ENCODE peak calls at places on chromosomes 13 and 19, in five cellular contexts. One of them, this sample, is unnamed. For H3K9me3, the result is how much of the 10 kb centered on the place peaks cover.

GRCh38 chr19:30521937-30522336 is 149.8 kb downstream of the ZNF536 start:
- DNase-seq in psoas muscle: no peak
- DNase-seq in esophagus squamous epithelium: no peak
- DNase-seq in cardiac muscle cell: no peak
- DNase-seq in Caco-2: no peak
- DNase-seq in this sample: no peak

GRCh38 chr19:6911523-6911922 is 24.1 kb downstream of the ADGRE1 start:
- DNase-seq in psoas muscle: no peak
- DNase-seq in esophagus squamous epithelium: no peak
- DNase-seq in cardiac muscle cell: no peak
- DNase-seq in Caco-2: no peak
- DNase-seq in this sample: no peak

GRCh38 chr19:17681505-17682125 is 6.5 kb downstream of the UNC13A start:
- DNase-seq in psoas muscle: peak
- DNase-seq in esophagus squamous epithelium: no peak
- DNase-seq in cardiac muscle cell: peak
- DNase-seq in Caco-2: peak
- DNase-seq in this sample: no peak

GRCh38 chr13:85729296-85729695 is 69.9 kb downstream of the SLITRK6 start:
- DNase-seq in psoas muscle: no peak
- DNase-seq in esophagus squamous epithelium: no peak
- DNase-seq in cardiac muscle cell: no peak
- DNase-seq in Caco-2: no peak
- DNase-seq in this sample: no peak

GRCh38 chr19:13718733-13719132 is 45.6 kb upstream of the MRI1 start:
- DNase-seq in psoas muscle: no peak
- DNase-seq in esophagus squamous epithelium: no peak
- DNase-seq in cardiac muscle cell: peak
- DNase-seq in Caco-2: peak
- DNase-seq in this sample: no peak

GRCh38 chr19:30880551-30880950 is 468.7 kb downstream of the TSHZ3 start:
- DNase-seq in psoas muscle: no peak
- DNase-seq in esophagus squamous epithelium: no peak
- DNase-seq in cardiac muscle cell: no peak
- DNase-seq in Caco-2: no peak
- DNase-seq in this sample: no peak

GRCh38 chr13:40149611-40150283 is 494.3 kb downstream of the COG6 start:
- DNase-seq in psoas muscle: no peak
- DNase-seq in esophagus squamous epithelium: no peak
- DNase-seq in cardiac muscle cell: no peak
- DNase-seq in Caco-2: no peak
- DNase-seq in this sample: peak

GRCh38 chr13:100363351-100363750 is 225.2 kb downstream of the GGACT start:
- DNase-seq in psoas muscle: no peak
- DNase-seq in esophagus squamous epithelium: no peak
- DNase-seq in cardiac muscle cell: no peak
- DNase-seq in Caco-2: no peak
- DNase-seq in this sample: no peak

GRCh38 chr19:18594096-18594823 is 5.7 kb downstream of the REX1BD start:
- DNase-seq in psoas muscle: peak
- DNase-seq in esophagus squamous epithelium: no peak
- DNase-seq in cardiac muscle cell: peak
- DNase-seq in Caco-2: peak
- DNase-seq in this sample: peak

GRCh38 chr13:107251321-107251720 is 683.4 kb upstream of the ARGLU1 start:
- DNase-seq in psoas muscle: no peak
- DNase-seq in esophagus squamous epithelium: no peak
- DNase-seq in cardiac muscle cell: no peak
- DNase-seq in Caco-2: no peak
- DNase-seq in this sample: no peak

GRCh38 chr19:5144545-5145179 is 175.7 kb downstream of the KDM4B start:
- DNase-seq in psoas muscle: no peak
- DNase-seq in esophagus squamous epithelium: no peak
- DNase-seq in cardiac muscle cell: no peak
- DNase-seq in Caco-2: no peak
- DNase-seq in this sample: no peak

GRCh38 chr13:46354143-46355087 is 32.6 kb downstream of the RUBCNL start:
- DNase-seq in psoas muscle: no peak
- DNase-seq in esophagus squamous epithelium: no peak
- DNase-seq in cardiac muscle cell: no peak
- DNase-seq in Caco-2: no peak
- DNase-seq in this sample: no peak

GRCh38 chr19:30870861-30871260 is 478.4 kb downstream of the TSHZ3 start:
- DNase-seq in psoas muscle: no peak
- DNase-seq in esophagus squamous epithelium: no peak
- DNase-seq in cardiac muscle cell: peak
- DNase-seq in Caco-2: no peak
- DNase-seq in this sample: peak

GRCh38 chr19:7230826-7231225 is 63.4 kb downstream of the INSR start:
- DNase-seq in psoas muscle: peak
- DNase-seq in esophagus squamous epithelium: no peak
- DNase-seq in cardiac muscle cell: no peak
- DNase-seq in Caco-2: no peak
- DNase-seq in this sample: no peak

GRCh38 chr19:55146078-55146647 is 2.8 kb downstream of the TNNT1 start:
- DNase-seq in psoas muscle: no peak
- DNase-seq in esophagus squamous epithelium: no peak
- DNase-seq in cardiac muscle cell: no peak
- DNase-seq in Caco-2: peak
- DNase-seq in this sample: peak

GRCh38 chr19:4597975-4598671 is 38.6 kb upstream of the SEMA6B start:
- DNase-seq in psoas muscle: no peak
- DNase-seq in esophagus squamous epithelium: no peak
- DNase-seq in cardiac muscle cell: peak
- DNase-seq in Caco-2: peak
- DNase-seq in this sample: peak

GRCh38 chr19:42076375-42076944 is 494 bp downstream of the ZNF574 start:
- DNase-seq in psoas muscle: no peak
- DNase-seq in esophagus squamous epithelium: no peak
- DNase-seq in cardiac muscle cell: no peak
- DNase-seq in Caco-2: no peak
- DNase-seq in this sample: peak

GRCh38 chr13:98896083-98896867 is 81.6 kb downstream of the DOCK9 start:
- DNase-seq in psoas muscle: no peak
- DNase-seq in esophagus squamous epithelium: no peak
- DNase-seq in cardiac muscle cell: no peak
- DNase-seq in Caco-2: peak
- DNase-seq in this sample: no peak

GRCh38 chr13:36000028-36000427 is 131.2 kb downstream of the DCLK1 start:
- DNase-seq in psoas muscle: no peak
- DNase-seq in esophagus squamous epithelium: no peak
- DNase-seq in cardiac muscle cell: no peak
- DNase-seq in Caco-2: no peak
- DNase-seq in this sample: no peak

GRCh38 chr19:13707901-13708300 is 56.4 kb upstream of the MRI1 start:
- DNase-seq in psoas muscle: no peak
- DNase-seq in esophagus squamous epithelium: no peak
- DNase-seq in cardiac muscle cell: no peak
- DNase-seq in Caco-2: no peak
- DNase-seq in this sample: no peak

GRCh38 chr19:11088508-11089253 is 582 bp upstream of the LDLR start:
- DNase-seq in psoas muscle: no peak
- DNase-seq in esophagus squamous epithelium: no peak
- DNase-seq in cardiac muscle cell: peak
- DNase-seq in Caco-2: no peak
- DNase-seq in this sample: no peak

GRCh38 chr19:30084390-30084819 is 142.4 kb downstream of the URI1 start:
- DNase-seq in psoas muscle: no peak
- DNase-seq in esophagus squamous epithelium: no peak
- DNase-seq in cardiac muscle cell: no peak
- DNase-seq in Caco-2: no peak
- DNase-seq in this sample: no peak

GRCh38 chr13:72782717-72783116 is 784 bp downstream of the PIBF1 start:
- DNase-seq in psoas muscle: no peak
- DNase-seq in esophagus squamous epithelium: no peak
- DNase-seq in cardiac muscle cell: no peak
- DNase-seq in Caco-2: no peak
- DNase-seq in this sample: no peak

GRCh38 chr19:28012361-28012760 is 1200.6 kb downstream of the UQCRFS1 start:
- DNase-seq in psoas muscle: no peak
- DNase-seq in esophagus squamous epithelium: no peak
- DNase-seq in cardiac muscle cell: peak
- DNase-seq in Caco-2: no peak
- DNase-seq in this sample: no peak

GRCh38 chr13:39685652-39686051 is 30.2 kb downstream of the COG6 start:
- DNase-seq in psoas muscle: no peak
- DNase-seq in esophagus squamous epithelium: no peak
- DNase-seq in cardiac muscle cell: no peak
- DNase-seq in Caco-2: no peak
- DNase-seq in this sample: no peak

GRCh38 chr13:21435710-21436151 is 23.4 kb downstream of the ZDHHC20 start:
- DNase-seq in psoas muscle: peak
- DNase-seq in esophagus squamous epithelium: no peak
- DNase-seq in cardiac muscle cell: no peak
- DNase-seq in Caco-2: peak
- DNase-seq in this sample: no peak

GRCh38 chr19:40687525-40688016 is 2.9 kb downstream of the NUMBL start:
- DNase-seq in psoas muscle: peak
- DNase-seq in esophagus squamous epithelium: no peak
- DNase-seq in cardiac muscle cell: no peak
- DNase-seq in Caco-2: no peak
- DNase-seq in this sample: no peak

GRCh38 chr19:43229315-43229714 is 23.9 kb upstream of the PSG4 start:
- DNase-seq in psoas muscle: no peak
- DNase-seq in esophagus squamous epithelium: no peak
- DNase-seq in cardiac muscle cell: no peak
- DNase-seq in Caco-2: peak
- DNase-seq in this sample: peak

GRCh38 chr19:35774274-35775045 is 904 bp upstream of the ARHGAP33 start:
- DNase-seq in psoas muscle: no peak
- DNase-seq in esophagus squamous epithelium: no peak
- DNase-seq in cardiac muscle cell: no peak
- DNase-seq in Caco-2: no peak
- DNase-seq in this sample: no peak

GRCh38 chr13:71638728-71639127 is 228.3 kb downstream of the DACH1 start:
- DNase-seq in psoas muscle: no peak
- DNase-seq in esophagus squamous epithelium: no peak
- DNase-seq in cardiac muscle cell: no peak
- DNase-seq in Caco-2: no peak
- DNase-seq in this sample: peak

GRCh38 chr13:52162279-52163101 is 3.1 kb upstream of the NEK3 start:
- DNase-seq in psoas muscle: no peak
- DNase-seq in esophagus squamous epithelium: no peak
- DNase-seq in cardiac muscle cell: no peak
- DNase-seq in Caco-2: peak
- DNase-seq in this sample: peak

GRCh38 chr13:50277127-50277526 is 261.9 kb downstream of the KCNRG start:
- DNase-seq in psoas muscle: no peak
- DNase-seq in esophagus squamous epithelium: no peak
- DNase-seq in cardiac muscle cell: no peak
- DNase-seq in Caco-2: no peak
- DNase-seq in this sample: no peak

GRCh38 chr13:50282016-50282415 is 266.8 kb downstream of the KCNRG start:
- DNase-seq in psoas muscle: no peak
- DNase-seq in esophagus squamous epithelium: no peak
- DNase-seq in cardiac muscle cell: no peak
- DNase-seq in Caco-2: no peak
- DNase-seq in this sample: no peak

GRCh38 chr13:50283017-50283416 is 267.8 kb downstream of the KCNRG start:
- DNase-seq in psoas muscle: no peak
- DNase-seq in esophagus squamous epithelium: no peak
- DNase-seq in cardiac muscle cell: no peak
- DNase-seq in Caco-2: peak
- DNase-seq in this sample: no peak

GRCh38 chr13:50277906-50278305 is 262.7 kb downstream of the KCNRG start:
- DNase-seq in psoas muscle: no peak
- DNase-seq in esophagus squamous epithelium: no peak
- DNase-seq in cardiac muscle cell: no peak
- DNase-seq in Caco-2: no peak
- DNase-seq in this sample: no peak

GRCh38 chr13:50280538-50280937 is 265.3 kb downstream of the KCNRG start:
- DNase-seq in psoas muscle: no peak
- DNase-seq in esophagus squamous epithelium: no peak
- DNase-seq in cardiac muscle cell: no peak
- DNase-seq in Caco-2: no peak
- DNase-seq in this sample: no peak
- H3K9me3 ChIP-seq in psoas muscle: under half
- H3K9me3 ChIP-seq in esophagus squamous epithelium: under half
- H3K9me3 ChIP-seq in cardiac muscle cell: under half
- H3K9me3 ChIP-seq in Caco-2: under half
- H3K9me3 ChIP-seq in this sample: under half

DNA sequence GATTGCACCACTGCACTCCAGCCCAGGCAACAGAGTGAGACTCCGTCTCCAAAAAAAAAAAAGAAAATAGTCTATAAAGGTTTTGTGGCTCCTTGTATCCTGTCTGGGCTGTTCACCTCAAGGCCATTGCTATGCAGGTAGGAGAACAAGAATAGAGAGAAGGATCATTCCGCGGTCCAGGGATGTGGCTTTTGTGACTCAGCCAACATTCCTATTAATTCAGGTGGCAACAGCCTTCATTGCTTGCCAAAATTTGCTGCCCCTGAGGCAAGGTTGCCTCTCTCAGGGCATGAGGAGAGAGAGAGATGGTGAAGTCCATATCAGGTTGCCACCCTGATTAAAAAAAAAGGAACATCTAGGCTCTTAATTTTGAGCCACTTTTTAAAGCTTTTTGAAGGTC is 8.0 kb downstream of the ZNF551 start:
- DNase-seq in psoas muscle: no peak
- DNase-seq in esophagus squamous epithelium: no peak
- DNase-seq in cardiac muscle cell: no peak
- DNase-seq in Caco-2: no peak
- DNase-seq in this sample: no peak
- H3K9me3 ChIP-seq in psoas muscle: half or more
- H3K9me3 ChIP-seq in esophagus squamous epithelium: half or more
- H3K9me3 ChIP-seq in cardiac muscle cell: under half
- H3K9me3 ChIP-seq in Caco-2: under half
- H3K9me3 ChIP-seq in this sample: under half

GRCh38 chr19:44496711-44497110 is 3.6 kb downstream of the ZNF180 start:
- DNase-seq in psoas muscle: no peak
- DNase-seq in esophagus squamous epithelium: no peak
- DNase-seq in cardiac muscle cell: no peak
- DNase-seq in Caco-2: no peak
- DNase-seq in this sample: no peak
- H3K9me3 ChIP-seq in psoas muscle: half or more
- H3K9me3 ChIP-seq in esophagus squamous epithelium: half or more
- H3K9me3 ChIP-seq in cardiac muscle cell: under half
- H3K9me3 ChIP-seq in Caco-2: under half
- H3K9me3 ChIP-seq in this sample: under half

DNA sequence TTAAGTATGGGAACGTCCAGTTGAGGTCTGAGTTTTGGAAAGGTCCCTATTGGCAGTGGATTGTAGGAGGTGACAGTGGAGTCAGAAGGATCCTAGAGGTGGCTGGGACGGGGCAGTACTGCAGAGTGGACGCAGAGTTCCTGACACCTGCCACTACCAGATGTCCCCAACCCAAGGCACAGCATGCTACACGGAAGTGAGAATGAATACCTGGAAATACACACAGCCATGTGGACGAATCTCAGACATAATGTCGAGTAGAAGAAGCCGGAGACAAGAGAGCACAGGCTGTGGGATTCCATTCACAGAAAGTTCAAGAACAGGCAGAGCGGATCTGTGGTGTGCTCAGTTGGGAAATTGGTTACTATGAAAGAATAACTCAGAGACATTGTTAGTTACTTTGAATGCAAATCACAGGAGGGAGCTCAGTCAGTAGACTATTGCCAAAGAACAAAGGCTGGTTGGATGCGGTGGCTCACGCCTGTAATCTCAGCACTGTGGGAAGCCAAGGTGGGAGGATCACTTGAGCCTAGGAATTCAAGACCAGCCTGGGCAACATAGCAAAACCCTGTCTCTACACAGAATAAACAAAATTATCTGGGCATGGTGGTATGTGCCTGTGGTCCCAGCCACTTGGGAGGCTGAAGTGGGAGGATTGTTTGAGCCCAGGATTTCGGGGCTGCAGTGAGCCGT is 37.4 kb downstream of the RYR1 start:
- DNase-seq in psoas muscle: no peak
- DNase-seq in esophagus squamous epithelium: no peak
- DNase-seq in cardiac muscle cell: no peak
- DNase-seq in Caco-2: no peak
- DNase-seq in this sample: no peak
- H3K9me3 ChIP-seq in psoas muscle: under half
- H3K9me3 ChIP-seq in esophagus squamous epithelium: under half
- H3K9me3 ChIP-seq in cardiac muscle cell: under half
- H3K9me3 ChIP-seq in Caco-2: under half
- H3K9me3 ChIP-seq in this sample: under half